ENCODE peak calls at places on chromosomes 12 and 14, in five cellular contexts. G, I, W, P and X are unnamed samples.

GRCh38 chr12:53217049-53217929 is 10.2 kb upstream of the ITGB7 start:
- DNase-seq in G (peak), I (no peak), W (no peak), P (peak), X (no peak)

GRCh38 chr12:57625261-57626032 is 7.6 kb downstream of the B4GALNT1 start:
- DNase-seq in G (no peak), I (no peak), W (no peak), P (no peak), X (no peak)

GRCh38 chr12:59615392-59616165 is 19.8 kb downstream of the SLC16A7 start:
- DNase-seq in G (peak), I (no peak), W (no peak), P (no peak), X (no peak)

GRCh38 chr14:89365071-89365801 is 51.8 kb downstream of the FOXN3 start:
- DNase-seq in G (peak), I (no peak), W (peak), P (peak), X (peak)

GRCh38 chr14:66724996-66725395 is 217.0 kb downstream of the GPHN start:
- DNase-seq in G (no peak), I (no peak), W (no peak), P (no peak), X (no peak)

GRCh38 chr14:93090826-93091583 is 24.7 kb downstream of the ITPK1 start:
- DNase-seq in G (no peak), I (no peak), W (no peak), P (no peak), X (no peak)

GRCh38 chr12:45731376-45731775 is 1.9 kb downstream of the ARID2 start:
- DNase-seq in G (no peak), I (no peak), W (no peak), P (no peak), X (no peak)

GRCh38 chr12:109304485-109304884 is 4.6 kb downstream of the FOXN4 start:
- DNase-seq in G (no peak), I (no peak), W (no peak), P (no peak), X (no peak)

GRCh38 chr12:8781326-8781725 is 41.1 kb upstream of the A2ML1 start:
- DNase-seq in G (no peak), I (no peak), W (no peak), P (no peak), X (no peak)

GRCh38 chr12:88639361-88639760 is 59.1 kb upstream of the KITLG start:
- DNase-seq in G (no peak), I (no peak), W (no peak), P (no peak), X (no peak)

GRCh38 chr14:77406718-77407117 is 16.6 kb downstream of the NOXRED1 start:
- DNase-seq in G (no peak), I (no peak), W (no peak), P (peak), X (no peak)

GRCh38 chr12:47124451-47124850 is 44.7 kb upstream of the AMIGO2 start:
- DNase-seq in G (no peak), I (no peak), W (no peak), P (no peak), X (no peak)

GRCh38 chr12:103503546-103504480 is 8.0 kb upstream of the C12orf42 start:
- DNase-seq in G (peak), I (no peak), W (peak), P (peak), X (no peak)

GRCh38 chr14:52995998-52996397 is 45.1 kb upstream of the FERMT2 start:
- DNase-seq in G (no peak), I (no peak), W (no peak), P (no peak), X (no peak)

GRCh38 chr12:121812921-121813896 is 9.4 kb downstream of the SETD1B start:
- DNase-seq in G (peak), I (no peak), W (no peak), P (no peak), X (no peak)

GRCh38 chr14:29446971-29447370 is 480.7 kb downstream of the PRKD1 start:
- DNase-seq in G (no peak), I (no peak), W (no peak), P (no peak), X (no peak)

GRCh38 chr12:113663396-113663795 is 191.7 kb upstream of the LHX5 start:
- DNase-seq in G (no peak), I (no peak), W (no peak), P (no peak), X (no peak)

GRCh38 chr12:52091869-52092268 is 12.4 kb downstream of the SMIM41 start:
- DNase-seq in G (peak), I (no peak), W (no peak), P (no peak), X (no peak)

GRCh38 chr14:104086210-104086660 is 735 bp downstream of the ASPG start:
- DNase-seq in G (no peak), I (no peak), W (no peak), P (no peak), X (no peak)

GRCh38 chr12:22858849-22859569 is 234.0 kb downstream of the ETNK1 start:
- DNase-seq in G (no peak), I (peak), W (no peak), P (no peak), X (no peak)